ENCODE peak calls at places on chromosomes 3 and 15, in four cellular contexts. Z, P, B and C are unnamed samples.
A peak's percentile ranks its signal among the peaks of the same experiment; 100 is the strongest.

GRCh38 chr3:168416446-168416845 is 320.7 kb upstream of the GOLIM4 start:
- DNase-seq in Z (no peak), P (no peak), B (no peak), C (no peak)

GRCh38 chr3:171809513-171810277 is 588 bp downstream of the PLD1 start:
- DNase-seq in Z (peak; percentile 97), B (peak; percentile 87), P (peak; percentile 24), C (peak; percentile 44)

GRCh38 chr3:111874177-111874820 is 15.2 kb downstream of the PHLDB2 start:
- DNase-seq in B (no peak), P (no peak), Z (no peak), C (no peak)

GRCh38 chr3:102444101-102444500 is 9.3 kb downstream of the ZPLD1 start:
- DNase-seq in P (no peak), Z (no peak), B (no peak), C (no peak)

GRCh38 chr3:117669761-117670160 is 960.2 kb downstream of the TUSC7 start:
- DNase-seq in P (no peak), Z (no peak), B (no peak), C (no peak)

GRCh38 chr3:30596161-30596560 is 10.2 kb upstream of the TGFBR2 start:
- DNase-seq in Z (no peak), B (no peak), P (no peak), C (no peak)

GRCh38 chr3:52277972-52278509 is 408 bp downstream of the WDR82 start:
- DNase-seq in P (peak; percentile 57), B (no peak), Z (peak; percentile 90), C (no peak)

GRCh38 chr15:72110355-72110754 is 7.6 kb downstream of the MYO9A start:
- DNase-seq in P (no peak), B (no peak), Z (no peak), C (no peak)

GRCh38 chr3:100999160-100999559 is 5.9 kb upstream of the ABI3BP start:
- DNase-seq in P (no peak), Z (no peak), B (no peak), C (no peak)

GRCh38 chr15:33007295-33007855 is 187.1 kb downstream of the FMN1 start:
- DNase-seq in B (no peak), P (no peak), Z (no peak), C (no peak)

GRCh38 chr3:30004481-30004880 is 601.9 kb upstream of the TGFBR2 start:
- DNase-seq in B (no peak), P (no peak), Z (no peak), C (no peak)

GRCh38 chr3:23075478-23075877 is 127.6 kb upstream of the UBE2E2 start:
- DNase-seq in Z (no peak), P (no peak), B (no peak), C (no peak)

GRCh38 chr15:35208353-35208752 is 123.3 kb upstream of the NANOGP8 start:
- DNase-seq in Z (no peak), P (no peak), B (no peak), C (no peak)

GRCh38 chr3:160098261-160098908 is 109.8 kb downstream of the IL12A start:
- DNase-seq in Z (no peak), P (no peak), B (no peak), C (no peak)

GRCh38 chr3:160098946-160099626 is 110.5 kb downstream of the IL12A start:
- DNase-seq in Z (no peak), B (no peak), P (no peak), C (no peak)

GRCh38 chr3:160103397-160103796 is 114.8 kb downstream of the IL12A start:
- DNase-seq in P (no peak), B (no peak), Z (no peak), C (no peak)

GRCh38 chr3:160099855-160100254 is 111.2 kb downstream of the IL12A start:
- DNase-seq in B (no peak), P (no peak), Z (no peak), C (no peak)

DNA sequence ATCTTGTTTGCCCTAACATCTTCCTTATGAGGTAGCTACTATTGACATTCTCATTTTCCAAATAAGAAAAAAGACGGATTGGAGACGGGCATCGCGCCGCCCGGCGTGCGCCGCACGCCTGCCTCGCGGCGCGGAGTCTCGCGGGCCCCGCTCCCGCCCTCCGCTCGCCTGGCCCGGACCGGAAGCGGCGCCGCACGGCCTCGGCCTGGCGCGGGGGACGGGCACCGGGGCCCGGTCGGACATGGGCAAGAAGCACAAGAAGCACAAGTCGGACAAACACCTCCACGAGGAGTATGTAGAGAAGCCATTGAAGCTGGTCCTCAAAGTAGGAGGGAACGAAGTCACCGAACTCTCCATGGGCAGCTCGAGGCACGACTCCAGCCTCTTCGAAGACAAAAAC is 112.0 kb downstream of the IL12A start:
- DNase-seq in Z (no peak), B (no peak), P (no peak), C (no peak)
- H3K9me3 ChIP-seq in Z (no peaks in the 10 kb centered on the region), B (no peaks in the 10 kb centered on the region), P (no peaks in the 10 kb centered on the region), C (no peaks in the 10 kb centered on the region)

DNA sequence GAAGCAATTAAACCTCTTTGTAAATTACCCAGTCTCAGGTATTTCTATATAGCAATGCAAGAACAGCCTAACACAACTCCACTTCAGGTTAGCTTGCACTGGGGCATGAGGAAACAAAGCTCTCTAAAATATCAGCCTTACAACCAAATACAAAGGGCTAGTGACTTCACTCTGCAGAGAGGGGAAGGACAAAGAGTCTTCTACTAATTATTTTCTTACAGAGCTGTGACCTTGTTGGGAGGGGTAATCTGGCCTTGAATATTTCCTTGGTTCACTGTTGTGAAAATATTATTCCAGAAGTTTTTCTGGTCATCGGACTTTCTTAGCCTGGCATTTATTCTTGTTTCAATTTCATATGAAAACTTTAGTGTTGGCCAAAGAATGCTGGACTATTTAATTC is 334.4 kb upstream of the CTNNB1 start:
- DNase-seq in Z (no peak), P (no peak), B (no peak), C (no peak)
- H3K9me3 ChIP-seq in Z (no peaks in the 10 kb centered on the region), P (no peaks in the 10 kb centered on the region), B (no peaks in the 10 kb centered on the region), C (no peaks in the 10 kb centered on the region)

GRCh38 chr3:144363856-144364255 is 392.2 kb downstream of the DIPK2A start:
- DNase-seq in B (no peak), Z (no peak), P (no peak), C (no peak)
- H3K9me3 ChIP-seq in B (no peaks in the 10 kb centered on the region), Z (peaks cover 3% of the 10 kb centered on the region), P (no peaks in the 10 kb centered on the region), C (no peaks in the 10 kb centered on the region)

DNA sequence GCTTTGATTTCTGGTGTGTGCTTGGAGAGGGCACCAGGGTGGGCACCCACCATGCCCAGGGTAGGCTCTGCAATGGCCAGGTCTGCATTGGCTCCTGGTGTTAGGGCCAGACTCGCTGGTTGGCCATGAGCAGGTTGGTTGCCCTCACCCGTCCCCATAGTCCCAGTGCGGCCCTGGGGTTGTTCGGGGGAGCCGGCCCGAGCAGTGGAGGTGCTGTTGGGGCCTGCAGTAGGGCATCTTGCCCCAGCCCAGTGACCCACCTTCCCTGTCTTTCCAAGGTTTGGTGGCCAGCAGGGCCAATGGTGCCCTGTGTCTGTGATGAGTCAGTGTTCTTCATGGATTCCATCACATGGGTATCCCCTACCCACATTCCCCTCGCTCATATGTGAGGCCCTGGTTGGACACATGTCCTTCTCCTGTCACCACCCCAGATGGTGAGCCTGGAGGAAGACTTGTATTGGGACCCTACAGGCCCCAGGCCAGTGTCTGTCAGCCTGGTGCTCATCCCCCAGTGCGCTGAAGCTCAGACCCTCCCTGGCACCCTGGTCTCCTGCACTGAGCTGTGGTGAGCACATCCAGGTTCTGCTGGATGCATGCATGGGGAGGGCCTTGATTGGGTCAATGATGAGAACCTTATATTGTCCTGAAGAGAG is 190.1 kb downstream of the UBE3A start:
- DNase-seq in Z (peak; percentile 51), B (peak; percentile 1), P (no peak), C (no peak)
- H3K9me3 ChIP-seq in Z (peaks cover 8% of the 10 kb centered on the region), B (no peaks in the 10 kb centered on the region), P (no peaks in the 10 kb centered on the region), C (no peaks in the 10 kb centered on the region)

GRCh38 chr3:112889357-112889756 is 42.7 kb upstream of the CD200R1L start:
- DNase-seq in P (no peak), B (no peak), Z (no peak), C (no peak)
- H3K9me3 ChIP-seq in P (no peaks in the 10 kb centered on the region), B (no peaks in the 10 kb centered on the region), Z (no peaks in the 10 kb centered on the region), C (no peaks in the 10 kb centered on the region)

GRCh38 chr15:25066708-25067107 is 111.9 kb downstream of the SNRPN start:
- DNase-seq in B (no peak), P (no peak), Z (peak; percentile 46), C (no peak)
- H3K9me3 ChIP-seq in B (peaks cover 67% of the 10 kb centered on the region), P (peaks cover 99% of the 10 kb centered on the region), Z (peaks cover 97% of the 10 kb centered on the region), C (peaks cover 54% of the 10 kb centered on the region)